ENCODE peak calls at places on chromosomes 3 and 15, in nine cellular contexts. V is cardiac muscle cell; I is AG10803; G is brain microvascular endothelial cell; U is CD4-positive, alpha-beta T cell; B is type B pancreatic cell; Q is nephron progenitor cell; L is glutamatergic neuron; W is stomach. T is an unnamed sample.

GRCh38 chr3:40240921-40241320 is 68.6 kb upstream of the EIF1B start:
- DNase-seq in B (no peak), I (no peak), U (no peak), W (no peak), Q (no peak), G (no peak), L (no peak), V (no peak), T (no peak)

GRCh38 chr3:127273196-127273595 is 14.7 kb downstream of the PRR20G start:
- DNase-seq in V (no peak), L (no peak), W (no peak), B (no peak), G (no peak), Q (no peak), I (no peak), U (no peak), T (no peak)

GRCh38 chr15:78110916-78111475 is 18.6 kb downstream of the SH2D7 start:
- DNase-seq in G (no peak), U (no peak), B (no peak), W (no peak), V (no peak), L (no peak), I (no peak), Q (no peak), T (no peak)

GRCh38 chr3:128492353-128493220 is at the start of gene GATA2:
- DNase-seq in W (no peak), I (no peak), V (peak), G (no peak), Q (peak), L (peak), U (no peak), B (peak), T (peak)

GRCh38 chr15:64894395-64895056 is 17.2 kb upstream of the ANKDD1A start:
- DNase-seq in G (no peak), W (peak), L (no peak), U (peak), V (no peak), B (no peak), I (no peak), Q (peak), T (peak)

GRCh38 chr3:48244462-48244861 is 3.6 kb downstream of the ZNF589 start:
- DNase-seq in L (no peak), V (no peak), W (no peak), Q (no peak), G (no peak), U (no peak), B (no peak), I (no peak), T (no peak)

GRCh38 chr3:47871389-47871788 is 68.5 kb downstream of the DHX30 start:
- DNase-seq in W (peak), G (no peak), I (no peak), V (no peak), B (no peak), L (no peak), U (no peak), Q (no peak), T (no peak)

GRCh38 chr3:171862993-171863521 is 19.9 kb downstream of the TMEM212 start:
- DNase-seq in W (no peak), G (peak), V (no peak), U (no peak), L (no peak), B (no peak), I (peak), Q (no peak), T (no peak)

GRCh38 chr15:64930778-64931240 is 19.1 kb downstream of the ANKDD1A start:
- DNase-seq in B (peak), G (peak), V (no peak), L (no peak), U (no peak), I (peak), Q (no peak), W (no peak), T (no peak)

GRCh38 chr15:59436774-59437472 is 1.1 kb upstream of the FAM81A start:
- DNase-seq in I (no peak), U (no peak), V (peak), Q (peak), G (peak), B (no peak), L (peak), W (no peak), T (no peak)

GRCh38 chr3:161149529-161149928 is 44.4 kb upstream of the B3GALNT1 start:
- DNase-seq in U (no peak), W (no peak), Q (no peak), V (no peak), I (peak), G (peak), L (no peak), B (no peak), T (no peak)

GRCh38 chr3:114103858-114104257 is 47.3 kb downstream of the QTRT2 start:
- DNase-seq in I (no peak), Q (no peak), L (no peak), W (no peak), V (no peak), B (no peak), G (no peak), U (no peak), T (no peak)

GRCh38 chr3:127761101-127761802 is 61.1 kb downstream of the MGLL start:
- DNase-seq in W (no peak), I (no peak), B (no peak), V (no peak), G (no peak), U (no peak), Q (no peak), L (no peak), T (no peak)

GRCh38 chr3:151579571-151580270 is 118.9 kb upstream of the IGSF10 start:
- DNase-seq in Q (no peak), B (no peak), L (no peak), U (no peak), G (no peak), W (no peak), I (peak), V (no peak), T (no peak)

DNA sequence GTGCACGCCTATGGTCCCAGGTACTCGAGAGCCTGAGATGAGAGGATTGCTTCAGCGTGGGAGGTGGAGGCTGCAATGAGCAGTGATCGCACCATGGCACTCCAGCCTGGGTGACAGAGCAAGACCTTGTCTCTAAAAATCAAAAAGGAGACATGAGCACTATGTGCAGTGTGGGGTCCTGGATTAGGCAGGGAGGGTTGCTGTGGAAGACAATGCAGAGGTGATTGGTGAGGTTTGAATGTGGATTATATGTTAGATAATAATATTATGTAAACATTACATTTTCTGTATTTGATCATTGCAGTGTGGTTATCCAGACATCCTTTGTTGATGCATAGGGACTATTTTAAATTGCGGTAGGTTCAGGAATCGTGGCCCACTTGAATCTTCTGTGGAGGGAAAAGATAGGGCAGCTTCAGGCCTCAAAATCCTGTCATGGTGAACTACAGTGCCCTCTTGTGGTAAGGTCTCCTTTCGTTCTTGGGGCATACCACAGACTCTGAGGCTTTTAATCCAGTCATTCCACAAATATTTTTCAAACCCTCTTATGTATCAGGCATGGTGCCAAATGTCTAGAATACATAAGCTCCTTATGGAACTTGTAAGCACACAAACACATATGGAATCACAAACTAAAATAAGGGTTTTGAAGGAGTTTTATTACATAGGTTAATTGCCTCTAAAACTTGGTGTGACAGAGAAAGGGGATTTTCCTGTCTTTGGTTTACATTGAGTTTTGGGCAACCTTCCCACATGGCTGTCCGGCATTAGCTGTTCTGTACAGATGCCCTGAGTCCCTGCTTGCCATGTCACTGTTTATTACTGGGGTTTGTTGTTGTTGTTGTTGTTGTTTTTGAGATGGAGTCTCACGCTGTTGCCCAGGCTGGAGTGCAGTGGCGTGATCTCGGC is 37.7 kb downstream of the GPD1L start:
- DNase-seq in I (peak), B (no peak), U (peak), L (peak), W (peak), G (peak), Q (peak), V (peak), T (no peak)
- TF ChIP-seq CTCF in I (peak), B (peak), U (peak), L (peak), W (peak), G (peak), Q (peak), V (peak), T (peak)

GRCh38 chr15:49809894-49810594 is 189.2 kb downstream of the DTWD1 start:
- DNase-seq in V (no peak), Q (no peak), B (no peak), I (no peak), W (no peak), L (no peak), U (no peak), G (no peak), T (no peak)
- TF ChIP-seq CTCF in V (no peak), Q (no peak), B (no peak), I (no peak), W (no peak), L (no peak), U (no peak), G (no peak), T (no peak)

GRCh38 chr15:48825075-48825474 is 14.2 kb upstream of the CEP152 start:
- DNase-seq in U (no peak), Q (no peak), I (no peak), V (no peak), W (no peak), B (no peak), L (no peak), G (no peak), T (no peak)

GRCh38 chr15:48823706-48824105 is 12.8 kb upstream of the CEP152 start:
- DNase-seq in Q (no peak), V (no peak), W (no peak), G (no peak), B (no peak), L (no peak), I (no peak), U (no peak), T (no peak)

GRCh38 chr15:48828906-48829305 is 18.0 kb upstream of the CEP152 start:
- DNase-seq in Q (no peak), G (no peak), B (no peak), L (no peak), U (no peak), V (no peak), I (no peak), W (no peak), T (no peak)

GRCh38 chr15:48823237-48823636 is 12.4 kb upstream of the CEP152 start:
- DNase-seq in L (no peak), B (no peak), U (no peak), V (no peak), Q (no peak), G (peak), I (peak), W (no peak), T (no peak)
- TF ChIP-seq CTCF in L (no peak), B (no peak), U (no peak), V (no peak), Q (no peak), G (peak), I (peak), W (no peak), T (no peak)

GRCh38 chr3:146161725-146162047 is 702 bp upstream of the PLOD2 start:
- DNase-seq in Q (peak), U (no peak), I (peak), B (no peak), W (peak), G (peak), V (no peak), L (peak), T (no peak)

GRCh38 chr3:146160964-146161724 is at the start of gene PLOD2:
- DNase-seq in B (peak), U (no peak), V (peak), G (peak), Q (peak), L (peak), W (peak), I (peak), T (peak)

GRCh38 chr3:146163584-146163983 is 2.6 kb upstream of the PLOD2 start:
- DNase-seq in Q (no peak), I (peak), V (no peak), U (no peak), G (peak), W (no peak), L (no peak), B (no peak), T (no peak)

GRCh38 chr3:146164071-146164470 is 3.1 kb upstream of the PLOD2 start:
- DNase-seq in V (no peak), B (no peak), L (no peak), U (no peak), Q (no peak), I (no peak), G (no peak), W (no peak), T (no peak)

DNA sequence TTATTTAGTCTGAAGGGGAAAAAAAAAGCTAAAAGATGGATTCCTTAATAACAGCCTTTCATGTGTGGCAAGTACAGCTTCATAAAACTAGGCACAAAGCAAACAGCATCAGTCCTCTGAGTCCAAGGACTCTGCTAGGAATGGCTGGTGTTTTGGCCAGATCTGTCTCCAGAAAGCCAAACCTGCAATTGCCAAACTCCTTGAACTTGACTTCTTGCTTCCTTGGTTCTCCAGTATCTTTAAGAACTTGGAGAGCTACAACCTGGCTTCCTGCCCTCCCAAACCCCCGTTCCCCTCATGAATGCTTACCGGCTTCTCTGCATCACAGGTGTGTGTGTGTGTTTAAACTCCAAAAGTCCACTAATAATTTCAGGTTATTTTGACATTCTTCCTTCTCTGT is 1.6 kb upstream of the PLOD2 start:
- DNase-seq in U (no peak), B (no peak), V (no peak), G (no peak), I (no peak), W (no peak), L (no peak), Q (no peak), T (no peak)
- TF ChIP-seq CTCF in U (no peak), B (no peak), V (no peak), G (no peak), I (no peak), W (no peak), L (no peak), Q (no peak), T (no peak)

GRCh38 chr3:134314588-134315285 is 59.5 kb downstream of the AMOTL2 start:
- DNase-seq in W (no peak), U (no peak), Q (no peak), B (peak), V (no peak), I (no peak), L (no peak), G (no peak), T (no peak)
- TF ChIP-seq CTCF in W (no peak), U (no peak), Q (no peak), B (no peak), V (no peak), I (no peak), L (no peak), G (no peak), T (no peak)

GRCh38 chr3:115861166-115861733 is 237.9 kb downstream of the GAP43 start:
- DNase-seq in L (no peak), Q (no peak), U (no peak), G (no peak), B (no peak), I (no peak), W (no peak), V (no peak), T (no peak)
- TF ChIP-seq CTCF in L (peak), Q (peak), U (no peak), G (no peak), B (peak), I (no peak), W (no peak), V (peak), T (no peak)